ENCODE peak calls at places on chromosomes 5 and 9, in five cellular contexts. O is GM04503, I is left colon, Y is G401, E is right atrium auricular region. U is an unnamed sample.

GRCh38 chr5:120901199-120901598 is 437.1 kb downstream of the PRR16 start:
- DNase-seq in O (no peak), I (no peak), Y (no peak), E (no peak), U (no peak)

GRCh38 chr9:4507306-4507705 is 17.0 kb downstream of the SLC1A1 start:
- DNase-seq in O (no peak), I (no peak), Y (no peak), E (no peak), U (no peak)

GRCh38 chr5:144390133-144390532 is 219.5 kb downstream of the KCTD16 start:
- DNase-seq in O (no peak), I (no peak), Y (no peak), E (no peak), U (no peak)

GRCh38 chr9:70304810-70305209 is 46.0 kb downstream of the SMC5 start:
- DNase-seq in O (no peak), I (no peak), Y (no peak), E (no peak), U (no peak)

GRCh38 chr5:96226941-96227552 is 206.0 kb downstream of the PCSK1 start:
- DNase-seq in O (peak), I (no peak), Y (no peak), E (peak), U (no peak)

GRCh38 chr5:157025093-157025698 is 33.7 kb downstream of the HAVCR1 start:
- DNase-seq in O (no peak), I (no peak), Y (no peak), E (no peak), U (no peak)

GRCh38 chr9:97769208-97769607 is 72.1 kb upstream of the XPA start:
- DNase-seq in O (no peak), I (no peak), Y (no peak), E (no peak), U (no peak)

GRCh38 chr5:83482961-83483360 is 11.4 kb downstream of the VCAN start:
- DNase-seq in O (no peak), I (no peak), Y (no peak), E (no peak), U (no peak)

GRCh38 chr5:172958268-172959046 is 767 bp upstream of the RPL26L1 start:
- DNase-seq in O (no peak), I (peak), Y (peak), E (peak), U (no peak)

GRCh38 chr5:31827862-31828261 is 188.9 kb downstream of the PDZD2 start:
- DNase-seq in O (no peak), I (no peak), Y (no peak), E (no peak), U (no peak)

GRCh38 chr9:15501179-15501578 is 9.6 kb downstream of the PSIP1 start:
- DNase-seq in O (no peak), I (no peak), Y (no peak), E (no peak), U (no peak)

GRCh38 chr5:133694181-133694831 is 82.0 kb upstream of the FSTL4 start:
- DNase-seq in O (no peak), I (no peak), Y (no peak), E (no peak), U (no peak)

GRCh38 chr5:26883375-26883774 is 155.0 kb downstream of the CDH9 start:
- DNase-seq in O (no peak), I (no peak), Y (no peak), E (no peak), U (no peak)

GRCh38 chr9:1050125-1050895 is at the start of gene DMRT2:
- DNase-seq in O (no peak), I (peak), Y (peak), E (peak), U (peak)

GRCh38 chr5:89584339-89584956 is 701.5 kb upstream of the MEF2C start:
- DNase-seq in O (peak), I (no peak), Y (no peak), E (no peak), U (no peak)

GRCh38 chr5:180286-180918 is 10.9 kb upstream of the LRRC14B start:
- DNase-seq in O (no peak), I (no peak), Y (no peak), E (no peak), U (no peak)

GRCh38 chr9:97475079-97475478 is 26.4 kb upstream of the TMOD1 start:
- DNase-seq in O (peak), I (no peak), Y (no peak), E (no peak), U (no peak)

GRCh38 chr5:30968971-30969370 is 224.5 kb upstream of the CDH6 start:
- DNase-seq in O (no peak), I (no peak), Y (no peak), E (no peak), U (no peak)

GRCh38 chr5:144292029-144292428 is 121.4 kb downstream of the KCTD16 start:
- DNase-seq in O (no peak), I (no peak), Y (no peak), E (no peak), U (no peak)

GRCh38 chr5:56610093-56610698 is 205.2 kb upstream of the MAP3K1 start:
- DNase-seq in O (no peak), I (no peak), Y (no peak), E (no peak), U (no peak)

GRCh38 chr9:70672136-70672535 is 257.7 kb upstream of the KLF9 start:
- DNase-seq in O (no peak), I (no peak), Y (no peak), E (no peak), U (no peak)

GRCh38 chr9:83198336-83198735 is 135.4 kb upstream of the RASEF start:
- DNase-seq in O (no peak), I (no peak), Y (peak), E (no peak), U (no peak)

GRCh38 chr9:109483771-109484442 is 14.2 kb downstream of the PTPN3 start:
- DNase-seq in O (no peak), I (no peak), Y (no peak), E (no peak), U (no peak)

GRCh38 chr9:78273761-78274160 is 23.2 kb upstream of the PSAT1 start:
- DNase-seq in O (no peak), I (no peak), Y (no peak), E (no peak), U (no peak)

GRCh38 chr9:136882109-136882946 is 4.0 kb upstream of the TRAF2 start:
- DNase-seq in O (no peak), I (peak), Y (no peak), E (peak), U (no peak)

GRCh38 chr5:107539726-107540330 is 130.9 kb downstream of the EFNA5 start:
- DNase-seq in O (no peak), I (no peak), Y (no peak), E (no peak), U (no peak)

GRCh38 chr5:154580422-154580821 is 102.4 kb upstream of the HAND1 start:
- DNase-seq in O (no peak), I (no peak), Y (no peak), E (no peak), U (no peak)

GRCh38 chr5:3104446-3105047 is 353.1 kb upstream of the IRX2 start:
- DNase-seq in O (no peak), I (no peak), Y (no peak), E (no peak), U (no peak)

GRCh38 chr5:7823601-7824000 is 27.3 kb downstream of the CFAP90 start:
- DNase-seq in O (no peak), I (no peak), Y (no peak), E (no peak), U (no peak)

GRCh38 chr9:22026696-22027095 is 17.6 kb upstream of the CDKN2B start:
- DNase-seq in O (no peak), I (no peak), Y (no peak), E (no peak), U (no peak)

GRCh38 chr5:135851907-135852805 is 17.7 kb downstream of the SLC25A48 start:
- DNase-seq in O (no peak), I (no peak), Y (no peak), E (no peak), U (no peak)

GRCh38 chr9:112174965-112175795 is at the start of gene SUSD1:
- DNase-seq in O (no peak), I (no peak), Y (no peak), E (peak), U (no peak)

GRCh38 chr5:73716284-73716808 is 90.3 kb downstream of the ARHGEF28 start:
- DNase-seq in O (no peak), I (no peak), Y (no peak), E (no peak), U (no peak)

GRCh38 chr9:134378901-134379338 is 52.7 kb downstream of the RXRA start:
- DNase-seq in O (no peak), I (peak), Y (peak), E (no peak), U (no peak)

GRCh38 chr9:78030553-78031270 is 899 bp downstream of the GNAQ start:
- DNase-seq in O (no peak), I (peak), Y (peak), E (no peak), U (no peak)

GRCh38 chr9:114718801-114719221 is 36.8 kb upstream of the TEX48 start:
- DNase-seq in O (no peak), I (peak), Y (no peak), E (no peak), U (no peak)

U was measured in iPS DF 19.7.